ENCODE peak calls at places on chromosomes 1 and 21, in five cellular contexts. G, O, A, M and Z are unnamed samples.

GRCh38 chr21:45772180-45772579 is 128.7 kb downstream of the PCBP3 start:
- DNase-seq in G (no peak), M (no peak), O (no peak), A (no peak), Z (no peak)

GRCh38 chr21:44709426-44710293 is 1.7 kb downstream of the TSPEAR start:
- DNase-seq in O (peak), G (no peak), M (no peak), A (no peak), Z (peak)

GRCh38 chr1:153919879-153920852 is 2.6 kb downstream of the GATAD2B start:
- DNase-seq in M (no peak), G (no peak), O (no peak), A (no peak), Z (no peak)

GRCh38 chr1:103211073-103211472 is 102.8 kb upstream of the COL11A1 start:
- DNase-seq in O (no peak), G (no peak), A (no peak), M (no peak), Z (no peak)

GRCh38 chr1:182633657-182634281 is 29.6 kb upstream of the RGS16 start:
- DNase-seq in G (no peak), M (no peak), A (no peak), O (no peak), Z (no peak)

GRCh38 chr1:177847843-177848242 is 122.0 kb downstream of the SEC16B start:
- DNase-seq in A (no peak), G (no peak), M (no peak), O (no peak), Z (no peak)

GRCh38 chr1:113536182-113536780 is 146.0 kb downstream of the MAGI3 start:
- DNase-seq in A (no peak), G (no peak), O (no peak), M (no peak), Z (no peak)

GRCh38 chr1:199157494-199157893 is 518.7 kb downstream of the PTPRC start:
- DNase-seq in G (no peak), M (no peak), A (no peak), O (no peak), Z (no peak)

GRCh38 chr1:235999259-235999925 is 65.5 kb downstream of the NID1 start:
- DNase-seq in A (peak), M (no peak), G (no peak), O (no peak), Z (no peak)

GRCh38 chr1:189432761-189433160 is 1044.9 kb downstream of the BRINP3 start:
- DNase-seq in M (no peak), G (no peak), O (no peak), A (no peak), Z (no peak)

GRCh38 chr1:230243583-230244377 is 176.7 kb downstream of the GALNT2 start:
- DNase-seq in O (no peak), M (no peak), G (no peak), A (no peak), Z (no peak)

GRCh38 chr1:21325231-21325718 is 35.0 kb upstream of the ECE1 start:
- DNase-seq in A (no peak), O (no peak), M (no peak), G (no peak), Z (no peak)

GRCh38 chr1:221462345-221462744 is 279.5 kb downstream of the DUSP10 start:
- DNase-seq in G (no peak), A (no peak), O (no peak), M (no peak), Z (no peak)

GRCh38 chr1:48471603-48472576 is at the start of gene SPATA6:
- DNase-seq in O (peak), M (peak), G (peak), A (peak), Z (peak)

GRCh38 chr1:11501906-11502485 is 23.0 kb downstream of the DISP3 start:
- DNase-seq in A (no peak), O (no peak), G (no peak), M (no peak), Z (peak)

GRCh38 chr21:44958471-44959191 is 18.8 kb downstream of the SLX9 start:
- DNase-seq in A (no peak), M (peak), G (peak), O (no peak), Z (peak)

GRCh38 chr1:226029093-226029496 is 30.0 kb upstream of the SDE2 start:
- DNase-seq in M (peak), G (no peak), O (no peak), A (no peak), Z (no peak)

GRCh38 chr1:229894535-229894934 is 172.5 kb upstream of the GALNT2 start:
- DNase-seq in O (no peak), G (no peak), M (no peak), A (no peak), Z (no peak)

GRCh38 chr1:168179411-168180147 is 817 bp downstream of the TIPRL start:
- DNase-seq in A (no peak), G (no peak), M (no peak), O (peak), Z (no peak)

GRCh38 chr1:20164694-20165202 is 21.1 kb upstream of the UBXN10 start:
- DNase-seq in G (no peak), M (peak), A (no peak), O (no peak), Z (no peak)